ENCODE peak calls at places on chromosomes 6 and 20, in six cellular contexts. S is MM.1S, U is transverse colon, W is cardiac muscle cell, G is A673, C is adrenal gland. R is an unnamed sample. For H3K4me1, the result is how much of the 10 kb centered on the place peaks cover.

GRCh38 chr6:15936503-15936902 is 192.4 kb upstream of the MYLIP start:
- DNase-seq in S (peak), U (no peak), W (no peak), G (no peak), C (no peak), R (no peak)

GRCh38 chr6:104486003-104486402 is 373.7 kb downstream of the HACE1 start:
- DNase-seq in S (no peak), U (no peak), W (no peak), G (peak), C (no peak), R (no peak)

GRCh38 chr6:26233608-26234420 is 131.2 kb upstream of the BTN3A2 start:
- DNase-seq in S (peak), U (peak), W (peak), G (peak), C (peak), R (no peak)

GRCh38 chr20:5835234-5835845 is 85.1 kb downstream of the SHLD1 start:
- DNase-seq in S (no peak), U (no peak), W (peak), G (no peak), C (peak), R (no peak)

GRCh38 chr6:154298297-154298696 is 58.3 kb downstream of the IPCEF1 start:
- DNase-seq in S (peak), U (no peak), W (peak), G (peak), C (no peak), R (no peak)

GRCh38 chr6:105326216-105326615 is 76.7 kb downstream of the PREP start:
- DNase-seq in S (no peak), U (peak), W (peak), G (no peak), C (no peak), R (no peak)

GRCh38 chr6:169172946-169173345 is 80.7 kb downstream of the THBS2 start:
- DNase-seq in S (no peak), U (no peak), W (peak), G (no peak), C (peak), R (no peak)

GRCh38 chr20:44041001-44041400 is 126.3 kb downstream of the TOX2 start:
- DNase-seq in S (no peak), U (no peak), W (no peak), G (no peak), C (peak), R (no peak)

GRCh38 chr6:131116755-131117360 is 18.4 kb upstream of the AKAP7 start:
- DNase-seq in S (peak), U (no peak), W (peak), G (peak), C (no peak), R (no peak)

GRCh38 chr6:158539363-158539762 is 20.5 kb upstream of the TMEM181 start:
- DNase-seq in S (no peak), U (no peak), W (no peak), G (no peak), C (peak), R (no peak)

GRCh38 chr6:92132957-92133356 is 1286.4 kb downstream of the EPHA7 start:
- DNase-seq in S (no peak), U (no peak), W (no peak), G (no peak), C (no peak), R (no peak)

GRCh38 chr6:132041706-132042105 is 90.5 kb upstream of the CCN2 start:
- DNase-seq in S (no peak), U (no peak), W (no peak), G (no peak), C (no peak), R (no peak)

GRCh38 chr6:18119236-18119635 is 3.2 kb downstream of the NHLRC1 start:
- DNase-seq in S (no peak), U (peak), W (no peak), G (no peak), C (no peak), R (no peak)

GRCh38 chr20:10131612-10132345 is 86.9 kb upstream of the SNAP25 start:
- DNase-seq in S (no peak), U (peak), W (peak), G (peak), C (peak), R (no peak)

GRCh38 chr6:158290659-158291058 is 21.6 kb upstream of the TULP4 start:
- DNase-seq in S (peak), U (peak), W (no peak), G (no peak), C (no peak), R (no peak)

GRCh38 chr6:13490402-13490801 is 3.0 kb upstream of the GFOD1 start:
- DNase-seq in S (no peak), U (no peak), W (no peak), G (no peak), C (no peak), R (no peak)

GRCh38 chr20:17786221-17786718 is 86.5 kb downstream of the BANF2 start:
- DNase-seq in S (no peak), U (no peak), W (peak), G (no peak), C (no peak), R (no peak)

DNA sequence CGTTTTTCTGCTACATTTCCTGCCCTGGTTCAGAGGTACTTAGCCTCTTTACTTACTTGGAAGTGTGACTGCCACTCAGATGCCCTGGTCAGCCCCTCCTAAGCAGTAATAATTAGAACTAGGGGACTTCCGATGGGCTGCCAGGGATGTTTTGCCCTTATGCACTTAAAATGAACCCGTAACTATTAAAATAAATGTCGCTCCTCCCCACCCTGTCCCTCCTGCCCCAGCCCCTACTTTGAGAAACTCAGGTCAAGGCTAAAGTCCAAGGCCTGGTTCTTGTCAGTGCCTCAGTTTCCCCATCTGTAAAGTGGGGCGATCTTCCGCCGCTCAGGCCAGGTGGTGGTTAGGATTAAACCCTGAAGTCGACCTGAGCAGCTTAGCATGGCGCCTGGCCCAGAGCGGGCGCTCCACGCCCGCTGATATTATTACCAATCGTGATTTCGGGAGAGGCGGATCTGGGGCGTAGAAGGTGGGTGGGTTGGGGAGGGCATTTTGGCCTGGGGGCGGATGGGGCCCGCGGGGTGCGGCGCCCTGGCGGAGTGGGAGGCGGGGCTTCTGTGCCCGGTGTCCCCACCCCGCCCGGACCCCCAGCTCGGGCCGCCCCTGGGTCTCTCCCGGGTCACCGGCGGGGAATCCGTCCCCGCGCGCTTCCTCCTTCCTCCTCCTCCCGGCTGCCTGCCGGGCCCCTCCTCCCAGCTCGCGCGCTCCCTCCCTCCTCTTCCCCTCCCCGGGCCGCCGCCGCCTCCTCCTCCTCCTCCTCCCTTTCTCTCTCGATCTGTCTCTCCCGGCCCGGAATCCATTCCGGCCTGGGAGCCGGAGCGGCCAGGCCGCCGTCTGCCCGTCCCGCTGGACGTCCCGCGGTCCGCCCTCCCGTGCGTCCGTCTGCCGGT is at the start of gene SRC:
- DNase-seq in S (no peak), U (peak), W (peak), G (peak), C (peak), R (no peak)
- H3K4me1 ChIP-seq in S (under half), U (half or more), W (under half), G (under half), C (under half), R (under half)

GRCh38 chr6:95095855-95096254 is 481.5 kb upstream of the MANEA start:
- DNase-seq in S (no peak), U (no peak), W (no peak), G (no peak), C (no peak), R (no peak)

GRCh38 chr6:95094751-95095150 is 482.6 kb upstream of the MANEA start:
- DNase-seq in S (no peak), U (no peak), W (peak), G (peak), C (no peak), R (no peak)

GRCh38 chr6:95093154-95093553 is 484.2 kb upstream of the MANEA start:
- DNase-seq in S (no peak), U (no peak), W (no peak), G (no peak), C (no peak), R (no peak)

GRCh38 chr6:95095271-95095670 is 482.1 kb upstream of the MANEA start:
- DNase-seq in S (no peak), U (no peak), W (no peak), G (no peak), C (no peak), R (no peak)

GRCh38 chr6:95091823-95092436 is 485.4 kb upstream of the MANEA start:
- DNase-seq in S (peak), U (no peak), W (peak), G (peak), C (no peak), R (no peak)
- TF ChIP-seq CTCF in S (peak), U (peak), W (peak), G (peak), C (peak), R (no peak)

GRCh38 chr20:49029203-49029602 is 16.9 kb upstream of the CSE1L start:
- DNase-seq in S (no peak), U (no peak), W (peak), G (no peak), C (no peak), R (no peak)
- H3K27ac ChIP-seq in S (no peak), U (no peak), W (no peak), G (no peak), C (no peak), R (peak)

GRCh38 chr6:166774770-166775169 is 147.7 kb upstream of the RPS6KA2 start:
- DNase-seq in S (no peak), U (no peak), W (no peak), G (no peak), C (no peak), R (no peak)
- H3K4me1 ChIP-seq in S (under half), U (under half), W (under half), G (under half), C (under half), R (under half)

GRCh38 chr6:150894935-150895686 is 29.6 kb downstream of the MTHFD1L start:
- DNase-seq in S (peak), U (no peak), W (peak), G (peak), C (no peak), R (no peak)
- TF ChIP-seq CTCF in S (no peak), U (no peak), W (no peak), G (peak), C (no peak), R (no peak)

R was measured in thoracic aorta.